ENCODE peak calls at places on chromosomes 16 and 17, in eight cellular contexts. P, R, Y, U, O, J, C and X are unnamed samples.
A peak's percentile ranks its signal among the peaks of the same experiment; 100 is the strongest.

GRCh38 chr16:53378138-53378537 is 56.1 kb upstream of the RBL2 start:
- DNase-seq in P (no peak), R (no peak), Y (no peak), U (no peak), O (no peak), J (no peak), C (no peak), X (no peak)

GRCh38 chr17:82858376-82859126 is 18.7 kb upstream of the ZNF750 start:
- DNase-seq in P (peak; percentile 94), R (no peak), Y (no peak), U (no peak), O (no peak), J (no peak), C (no peak), X (no peak)

GRCh38 chr16:88610080-88610479 is 28.3 kb upstream of the IL17C start:
- DNase-seq in P (no peak), R (no peak), Y (no peak), U (no peak), O (no peak), J (no peak), C (no peak), X (no peak)

GRCh38 chr16:3118846-3119245 is 6.5 kb downstream of the ZNF205 start:
- DNase-seq in P (no peak), R (no peak), Y (no peak), U (no peak), O (no peak), J (no peak), C (no peak), X (no peak)

GRCh38 chr16:53924311-53924860 is 220.4 kb downstream of the FTO start:
- DNase-seq in P (no peak), R (no peak), Y (no peak), U (no peak), O (no peak), J (no peak), C (no peak), X (no peak)

GRCh38 chr17:1590031-1590746 is 27.6 kb upstream of the PITPNA start:
- DNase-seq in P (no peak), R (peak; percentile 88), Y (peak; percentile 54), U (no peak), O (no peak), J (no peak), C (peak; percentile 68), X (peak; percentile 96)

GRCh38 chr17:181213-182163 is at the start of gene DOC2B:
- DNase-seq in P (no peak), R (peak; percentile 21), Y (no peak), U (no peak), O (no peak), J (peak; percentile 22), C (no peak), X (peak; percentile 68)

GRCh38 chr16:9053006-9053601 is 38.3 kb upstream of the HAPSTR1 start:
- DNase-seq in P (peak; percentile 25), R (peak; percentile 81), Y (peak; percentile 77), U (no peak), O (no peak), J (peak; percentile 32), C (no peak), X (peak; percentile 35)